ENCODE peak calls at places on chromosomes 4 and X, in seven cellular contexts. O is activated CD8-positive, alpha-beta memory T cell treated with anti-CD3 and anti-CD28 coated beads for 48 hours; I is iPS DF 19.7; Y is CD8-positive, alpha-beta memory T cell; Z is heart left ventricle; M is pons; K is HFFc6. U is an unnamed sample.

GRCh38 chr4:141497627-141498026 is 138.8 kb upstream of the IL15 start:
- DNase-seq in I (no peak), M (no peak), Y (no peak), O (no peak), Z (no peak), K (no peak), U (no peak)

GRCh38 chrX:139204903-139205667 is 325.5 kb upstream of the F9 start:
- DNase-seq in K (no peak), M (no peak), O (no peak), Z (no peak), Y (no peak), I (no peak), U (no peak)

GRCh38 chrX:76428243-76429130 is 977 bp downstream of the MAGEE1 start:
- DNase-seq in I (no peak), O (no peak), K (no peak), Y (peak; percentile 72), M (no peak), Z (peak; percentile 24), U (no peak)

GRCh38 chr4:128950796-128951195 is 141.3 kb downstream of the JADE1 start:
- DNase-seq in O (no peak), I (no peak), Y (no peak), K (no peak), Z (no peak), M (no peak), U (no peak)

GRCh38 chrX:17242470-17242869 is 132.5 kb upstream of the NHS start:
- DNase-seq in K (peak; percentile 31), M (peak; percentile 53), I (no peak), Z (no peak), Y (peak; percentile 1), O (no peak), U (peak; percentile 6)

GRCh38 chr4:108972613-108973283 is 209.9 kb upstream of the ETNPPL start:
- DNase-seq in K (no peak), I (no peak), O (no peak), M (no peak), Y (no peak), Z (no peak), U (no peak)

GRCh38 chr4:1910643-1911042 is 39.5 kb downstream of the NSD2 start:
- DNase-seq in K (peak; percentile 40), M (peak; percentile 81), Z (no peak), O (no peak), I (peak; percentile 25), Y (no peak), U (peak; percentile 17)

GRCh38 chr4:19278665-19279064 is 973.0 kb upstream of the SLIT2 start:
- DNase-seq in K (no peak), Y (no peak), O (no peak), M (no peak), I (no peak), Z (no peak), U (no peak)

GRCh38 chr4:72112514-72113156 is 80.8 kb downstream of the NPFFR2 start:
- DNase-seq in O (no peak), K (peak; percentile 23), Z (no peak), I (no peak), M (no peak), Y (no peak), U (peak; percentile 10)

GRCh38 chrX:3585719-3586118 is 127.7 kb downstream of the PRKX start:
- DNase-seq in I (no peak), K (no peak), Y (no peak), Z (no peak), M (no peak), O (no peak), U (no peak)

GRCh38 chr4:140163029-140163810 is 9.2 kb upstream of the MAML3 start:
- DNase-seq in Y (no peak), Z (peak; percentile 25), I (no peak), K (no peak), O (no peak), M (no peak), U (no peak)

GRCh38 chrX:79477691-79478090 is 110.6 kb upstream of the ITM2A start:
- DNase-seq in Y (no peak), I (no peak), O (no peak), Z (no peak), M (peak; percentile 3), K (no peak), U (no peak)

GRCh38 chrX:69024931-69025330 is 140.3 kb downstream of the PJA1 start:
- DNase-seq in O (no peak), K (peak; percentile 7), I (no peak), M (no peak), Y (no peak), Z (peak; percentile 82), U (no peak)

GRCh38 chrX:16267431-16267830 is 100.2 kb downstream of the MAGEB17 start:
- DNase-seq in O (no peak), M (peak; percentile 7), K (no peak), I (no peak), Y (no peak), Z (no peak), U (no peak)

GRCh38 chr4:14994242-14994641 is 8.0 kb upstream of the CPEB2 start:
- DNase-seq in Y (no peak), M (no peak), I (no peak), O (no peak), K (no peak), Z (no peak), U (no peak)

GRCh38 chr4:166827167-166827566 is 407.1 kb downstream of the SPOCK3 start:
- DNase-seq in K (no peak), M (no peak), Y (no peak), I (no peak), O (no peak), Z (no peak), U (no peak)

GRCh38 chr4:20646287-20646686 is 54.0 kb upstream of the PACRGL start:
- DNase-seq in Z (no peak), I (no peak), M (no peak), Y (no peak), O (no peak), K (no peak), U (no peak)

GRCh38 chr4:110216079-110216478 is 17.7 kb upstream of the ELOVL6 start:
- DNase-seq in I (no peak), K (no peak), Z (no peak), Y (no peak), M (no peak), O (no peak), U (no peak)

GRCh38 chr4:158182736-158183135 is 9.9 kb upstream of the GASK1B start:
- DNase-seq in Z (no peak), M (no peak), O (no peak), K (no peak), Y (no peak), I (no peak), U (no peak)

GRCh38 chrX:11666180-11666579 is 460 bp upstream of the ARHGAP6 start:
- DNase-seq in Z (no peak), O (no peak), Y (no peak), K (no peak), I (no peak), M (no peak), U (no peak)

GRCh38 chr4:112747035-112747434 is 110.1 kb downstream of the LARP7 start:
- DNase-seq in I (peak; percentile 85), M (no peak), Y (no peak), Z (no peak), O (no peak), K (no peak), U (no peak)

GRCh38 chr4:40152642-40153041 is 44.2 kb upstream of the RHOH start:
- DNase-seq in O (no peak), M (no peak), I (no peak), K (no peak), Y (peak; percentile 60), Z (no peak), U (no peak)

GRCh38 chr4:77715414-77716290 is 103.5 kb downstream of the CNOT6L start:
- DNase-seq in O (no peak), M (no peak), I (no peak), Y (no peak), K (no peak), Z (no peak), U (no peak)

GRCh38 chrX:103356023-103356798 is at the start of gene TCEAL9:
- DNase-seq in Z (peak; percentile 69), K (peak; percentile 42), O (no peak), M (peak; percentile 65), I (no peak), Y (peak; percentile 4), U (peak; percentile 49)

GRCh38 chr4:3335982-3336381 is 43.2 kb downstream of the RGS12 start:
- DNase-seq in M (no peak), Y (no peak), I (no peak), O (no peak), Z (no peak), K (no peak), U (no peak)

GRCh38 chr4:15035152-15035551 is 32.9 kb downstream of the CPEB2 start:
- DNase-seq in Z (no peak), I (no peak), K (peak; percentile 20), Y (no peak), O (no peak), M (no peak), U (no peak)

GRCh38 chrX:16618422-16618821 is 31.5 kb upstream of the S100G start:
- DNase-seq in K (no peak), Z (no peak), Y (no peak), I (no peak), O (no peak), M (no peak), U (no peak)

GRCh38 chr4:173478136-173478860 is 51.7 kb downstream of the HAND2 start:
- DNase-seq in K (no peak), Y (no peak), M (no peak), I (no peak), O (no peak), Z (no peak), U (no peak)